ENCODE peak calls at places on chromosomes 6 and 20, in five cellular contexts. T, D, P, C and M are unnamed samples. For H4K20me1 and H3K27me3, the result is how much of the 10 kb centered on the place peaks cover.

GRCh38 chr6:16388488-16388887 is 150.1 kb downstream of the GMPR start:
- DNase-seq in T (no peak), D (peak), P (no peak), C (no peak), M (no peak)

GRCh38 chr20:47990507-47991132 is 205.3 kb upstream of the SULF2 start:
- DNase-seq in T (no peak), D (no peak), P (no peak), C (no peak), M (no peak)

GRCh38 chr20:4117341-4117740 is 102.0 kb upstream of the RNF24 start:
- DNase-seq in T (no peak), D (no peak), P (no peak), C (no peak), M (no peak)

GRCh38 chr6:43948527-43949450 is 178.5 kb downstream of the MRPL14 start:
- DNase-seq in T (no peak), D (peak), P (no peak), C (no peak), M (no peak)

GRCh38 chr6:139473239-139473701 is 98.8 kb upstream of the CITED2 start:
- DNase-seq in T (no peak), D (no peak), P (no peak), C (no peak), M (peak)

GRCh38 chr20:24979036-24979960 is 13.3 kb downstream of the APMAP start:
- DNase-seq in T (no peak), D (no peak), P (no peak), C (no peak), M (no peak)

GRCh38 chr6:43921548-43922422 is 151.8 kb downstream of the VEGFA start:
- DNase-seq in T (no peak), D (no peak), P (no peak), C (no peak), M (no peak)

GRCh38 chr6:116239256-116239655 is 14.6 kb downstream of the TSPYL4 start:
- DNase-seq in T (no peak), D (no peak), P (no peak), C (no peak), M (no peak)

GRCh38 chr6:52333840-52334200 is 28.1 kb upstream of the PAQR8 start:
- DNase-seq in T (no peak), D (no peak), P (no peak), C (peak), M (no peak)

GRCh38 chr6:18262812-18263560 is 1.3 kb downstream of the DEK start:
- DNase-seq in T (no peak), D (peak), P (no peak), C (peak), M (peak)

GRCh38 chr20:58963060-58963584 is 17.9 kb upstream of the NELFCD start:
- DNase-seq in T (no peak), D (no peak), P (no peak), C (no peak), M (no peak)

GRCh38 chr6:160226118-160226541 is 32.5 kb downstream of the SLC22A2 start:
- DNase-seq in T (no peak), D (no peak), P (no peak), C (no peak), M (no peak)

GRCh38 chr6:33771342-33772113 is 17.4 kb downstream of the LEMD2 start:
- DNase-seq in T (peak), D (peak), P (no peak), C (peak), M (peak)

GRCh38 chr6:146775227-146775626 is 176.5 kb downstream of the ADGB start:
- DNase-seq in T (no peak), D (no peak), P (no peak), C (no peak), M (no peak)

GRCh38 chr20:24890286-24890685 is 58.8 kb upstream of the CST7 start:
- DNase-seq in T (no peak), D (no peak), P (no peak), C (no peak), M (no peak)

DNA sequence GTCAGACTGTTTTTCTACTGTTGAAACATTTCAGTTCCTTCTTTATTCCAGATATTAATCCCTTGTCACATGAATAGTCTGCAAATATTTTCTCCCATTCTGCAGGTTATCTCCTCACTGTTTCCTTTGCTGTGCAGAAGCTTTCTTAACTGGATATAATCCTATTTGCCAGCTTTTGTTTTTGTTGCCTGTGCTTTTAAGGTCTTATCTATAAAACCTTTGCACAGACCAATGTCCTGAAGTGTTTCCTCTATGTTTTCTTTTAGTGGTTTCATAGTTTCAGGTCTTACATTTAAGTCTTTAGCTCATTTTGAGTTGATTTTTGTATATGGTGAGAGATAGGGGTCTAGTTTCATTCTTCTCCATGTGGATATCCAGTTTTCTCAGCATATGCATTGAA is 19.2 kb downstream of the NCOA6 start:
- DNase-seq in T (no peak), D (no peak), P (no peak), C (no peak), M (no peak)
- H4K20me1 ChIP-seq in T (under half), D (half or more), P (under half), C (under half), M (under half)

GRCh38 chr20:37246736-37247135 is 14.9 kb downstream of the GHRH start:
- DNase-seq in T (no peak), D (no peak), P (no peak), C (no peak), M (no peak)
- H3K27me3 ChIP-seq in T (under half), D (under half), P (under half), C (under half), M (under half)

GRCh38 chr6:38142178-38142902 is 322.8 kb downstream of the ZFAND3 start:
- DNase-seq in T (no peak), D (no peak), P (no peak), C (no peak), M (peak)
- H4K20me1 ChIP-seq in T (under half), D (half or more), P (under half), C (under half), M (half or more)

GRCh38 chr6:157675859-157676640 is 147.0 kb upstream of the SNX9 start:
- DNase-seq in T (no peak), D (no peak), P (no peak), C (no peak), M (no peak)
- H3K27me3 ChIP-seq in T (under half), D (under half), P (under half), C (under half), M (under half)